ENCODE peak calls at places on chromosomes 3 and 15, in ten cellular contexts. G is renal cortical epithelial cell; Y is stimulated activated CD4-positive, alpha-beta T cell treated with anti-CD3 and anti-CD28 coated beads, Interleukin-1b, Interleukin-23, amount 100 ng/mL, for 4 hours; K is DMS153; U is Right ventricle myocardium superior; L is HS-5; E is T47D; J is aorta; R is Calu3; O is activated CD8-positive, alpha-beta memory T cell treated with anti-CD3 and anti-CD28 coated beads for 48 hours. N is an unnamed sample.

GRCh38 chr3:138232705-138233364 is 45.7 kb downstream of the ARMC8 start:
- DNase-seq in G (no peak), Y (no peak), K (no peak), U (no peak), L (no peak), E (no peak), J (no peak), R (no peak), O (no peak), N (no peak)

GRCh38 chr3:132222868-132223538 is 94.2 kb upstream of the ACP3 start:
- DNase-seq in G (peak; percentile 99), Y (no peak), K (peak; percentile 94), U (no peak), L (no peak), E (no peak), J (no peak), R (no peak), O (no peak), N (no peak)

GRCh38 chr3:10292505-10293419 is at the start of gene GHRL:
- DNase-seq in G (no peak), Y (no peak), K (no peak), U (no peak), L (no peak), E (no peak), J (no peak), R (no peak), O (no peak), N (no peak)

GRCh38 chr3:45178131-45179023 is 32.2 kb upstream of the CDCP1 start:
- DNase-seq in G (peak; percentile 74), Y (no peak), K (no peak), U (no peak), L (no peak), E (peak; percentile 26), J (no peak), R (no peak), O (no peak), N (no peak)

GRCh38 chr15:65258863-65259262 is 27.8 kb downstream of the PARP16 start:
- DNase-seq in G (no peak), Y (no peak), K (no peak), U (no peak), L (no peak), E (no peak), J (no peak), R (no peak), O (no peak), N (no peak)

GRCh38 chr3:61955483-61955882 is 394.1 kb downstream of the PTPRG start:
- DNase-seq in G (peak; percentile 59), Y (no peak), K (no peak), U (no peak), L (no peak), E (no peak), J (no peak), R (no peak), O (no peak), N (no peak)

GRCh38 chr3:55641914-55642313 is 154.8 kb upstream of the WNT5A start:
- DNase-seq in G (no peak), Y (no peak), K (no peak), U (no peak), L (no peak), E (no peak), J (no peak), R (no peak), O (no peak), N (no peak)

GRCh38 chr3:50341537-50341936 is 901 bp upstream of the RASSF1 start:
- DNase-seq in G (no peak), Y (no peak), K (no peak), U (peak; percentile 46), L (no peak), E (no peak), J (no peak), R (no peak), O (no peak), N (no peak)

GRCh38 chr3:12817341-12817705 is 20.8 kb downstream of the CAND2 start:
- DNase-seq in G (no peak), Y (no peak), K (no peak), U (no peak), L (no peak), E (no peak), J (no peak), R (no peak), O (no peak), N (no peak)

GRCh38 chr15:22978691-22979068 is 1.5 kb downstream of the CYFIP1 start:
- DNase-seq in G (no peak), Y (no peak), K (no peak), U (no peak), L (no peak), E (peak; percentile 33), J (no peak), R (no peak), O (no peak), N (no peak)

GRCh38 chr15:99015677-99016568 is 8.3 kb upstream of the PGPEP1L start:
- DNase-seq in G (no peak), Y (no peak), K (no peak), U (no peak), L (no peak), E (peak; percentile 81), J (no peak), R (peak; percentile 56), O (no peak), N (no peak)

GRCh38 chr3:165393458-165393857 is 197.3 kb upstream of the SLITRK3 start:
- DNase-seq in G (no peak), Y (no peak), K (no peak), U (no peak), L (no peak), E (no peak), J (no peak), R (no peak), O (no peak), N (no peak)

GRCh38 chr3:12313519-12313918 is 24.6 kb downstream of the PPARG start:
- DNase-seq in G (no peak), Y (no peak), K (no peak), U (no peak), L (no peak), E (no peak), J (no peak), R (no peak), O (no peak), N (no peak)

GRCh38 chr15:57565326-57565725 is 26.4 kb upstream of the MYZAP start:
- DNase-seq in G (no peak), Y (no peak), K (peak; percentile 55), U (no peak), L (no peak), E (no peak), J (no peak), R (no peak), O (no peak), N (no peak)

GRCh38 chr3:170741756-170742530 is 128.1 kb downstream of the RPL22L1 start:
- DNase-seq in G (peak; percentile 81), Y (no peak), K (no peak), U (no peak), L (no peak), E (no peak), J (no peak), R (no peak), O (no peak), N (no peak)

GRCh38 chr3:29324180-29324651 is 43.3 kb downstream of the RBMS3 start:
- DNase-seq in G (peak; percentile 47), Y (no peak), K (no peak), U (peak; percentile 50), L (peak; percentile 64), E (peak; percentile 46), J (peak; percentile 80), R (no peak), O (no peak), N (no peak)

GRCh38 chr3:35946121-35946856 is 307.0 kb downstream of the ARPP21 start:
- DNase-seq in G (peak; percentile 47), Y (no peak), K (no peak), U (no peak), L (no peak), E (peak; percentile 58), J (no peak), R (no peak), O (no peak), N (no peak)

GRCh38 chr3:57929988-57930387 is 78.2 kb upstream of the FLNB start:
- DNase-seq in G (no peak), Y (no peak), K (no peak), U (no peak), L (no peak), E (no peak), J (no peak), R (no peak), O (no peak), N (no peak)

N was measured in head of caudate nucleus.